ENCODE peak calls at places on chromosomes 6 and 20, in five cellular contexts. G is spleen; X is fibroblast of lung; J is CD8-positive, alpha-beta T cell; D is ovary. C is an unnamed sample. For H3K36me3, the result is how much of the 10 kb centered on the place peaks cover.

GRCh38 chr20:52494244-52494643 is 302.7 kb upstream of the ZFP64 start:
- DNase-seq in G (no peak), X (peak), J (peak), D (no peak), C (peak)

GRCh38 chr6:111813247-111814162 is 59.7 kb downstream of the FYN start:
- DNase-seq in G (no peak), X (peak), J (no peak), D (no peak), C (peak)

GRCh38 chr20:50153153-50153499 is 397 bp downstream of the PEDS1 start:
- DNase-seq in G (no peak), X (no peak), J (no peak), D (no peak), C (no peak)

GRCh38 chr6:124372076-124372475 is 568.4 kb downstream of the NKAIN2 start:
- DNase-seq in G (no peak), X (no peak), J (no peak), D (no peak), C (no peak)

GRCh38 chr20:61437280-61438206 is 185.5 kb downstream of the CDH4 start:
- DNase-seq in G (no peak), X (peak), J (no peak), D (no peak), C (no peak)

GRCh38 chr6:117326396-117326795 is 61.0 kb downstream of the VGLL2 start:
- DNase-seq in G (no peak), X (peak), J (no peak), D (no peak), C (no peak)

GRCh38 chr6:161435426-161436065 is 161.7 kb upstream of the AGPAT4 start:
- DNase-seq in G (peak), X (peak), J (no peak), D (no peak), C (no peak)

GRCh38 chr6:81682858-81683257 is 69.6 kb downstream of the TENT5A start:
- DNase-seq in G (no peak), X (no peak), J (no peak), D (no peak), C (no peak)

DNA sequence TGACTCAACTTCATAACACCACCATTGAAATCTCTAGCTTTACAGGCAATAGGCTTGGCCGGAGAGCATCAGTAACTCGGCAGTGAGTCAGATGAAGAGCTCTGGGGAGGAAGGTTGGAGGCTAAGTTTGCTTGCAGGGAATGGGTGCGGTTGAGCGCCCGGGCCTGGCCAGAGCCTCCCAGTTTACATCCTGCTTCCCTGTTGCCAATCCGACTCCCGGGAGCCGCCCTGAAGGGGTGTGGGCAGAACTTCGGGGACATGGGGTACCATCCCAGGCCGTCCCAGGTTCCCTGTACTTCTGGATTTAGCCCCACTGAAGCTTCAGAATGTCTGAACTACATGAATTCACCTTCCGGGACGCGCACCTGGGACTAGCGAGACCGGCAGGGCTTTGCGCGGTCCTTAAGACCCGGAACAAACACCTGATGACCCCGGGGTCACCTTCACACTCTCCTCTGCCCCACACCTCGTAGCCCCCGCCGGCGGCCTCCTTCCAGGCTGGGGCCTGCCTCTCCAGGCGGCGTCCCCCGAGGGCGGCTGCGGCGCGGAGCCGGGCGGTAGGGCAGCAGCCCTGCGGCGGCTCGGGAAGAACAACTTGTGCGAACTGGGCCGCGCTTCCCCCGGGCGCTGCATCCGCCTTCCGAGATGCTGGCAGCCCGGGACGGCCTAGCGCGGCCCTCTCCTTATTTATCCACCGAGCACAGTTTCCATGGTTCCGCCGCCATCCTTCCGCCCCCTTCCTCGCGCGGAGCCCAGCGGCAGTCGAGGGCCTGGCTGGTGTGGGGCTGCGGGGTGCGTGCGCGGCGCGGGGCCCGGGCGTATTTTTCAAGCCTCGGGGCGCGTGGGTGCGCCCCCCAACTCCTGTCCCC is 56.6 kb upstream of the RREB1 start:
- DNase-seq in G (peak), X (peak), J (no peak), D (peak), C (no peak)
- H3K4me3 ChIP-seq in G (peak), X (no peak), J (peak), D (peak), C (peak)

DNA sequence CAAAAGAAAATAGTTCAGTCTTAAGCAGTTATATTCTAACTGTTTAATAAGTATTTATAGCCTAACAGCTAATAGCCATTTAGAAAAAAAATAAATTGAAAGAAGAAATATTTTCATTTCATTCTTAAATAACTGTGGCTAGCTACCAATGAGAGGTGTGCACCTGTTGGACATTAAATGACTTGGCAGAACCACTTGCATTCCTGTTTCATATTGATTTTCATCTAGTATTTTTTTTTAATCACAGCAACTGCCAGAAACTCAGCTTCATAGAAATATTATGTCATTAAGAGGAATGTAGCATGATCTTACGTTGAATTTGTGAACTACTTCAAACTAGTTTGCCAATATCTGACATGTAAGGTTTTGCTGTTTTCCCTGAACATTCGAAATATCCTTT is 10.1 kb downstream of the NAA20 start:
- DNase-seq in G (no peak), X (no peak), J (no peak), D (no peak), C (no peak)
- H3K36me3 ChIP-seq in G (under half), X (under half), J (under half), D (under half), C (under half)

DNA sequence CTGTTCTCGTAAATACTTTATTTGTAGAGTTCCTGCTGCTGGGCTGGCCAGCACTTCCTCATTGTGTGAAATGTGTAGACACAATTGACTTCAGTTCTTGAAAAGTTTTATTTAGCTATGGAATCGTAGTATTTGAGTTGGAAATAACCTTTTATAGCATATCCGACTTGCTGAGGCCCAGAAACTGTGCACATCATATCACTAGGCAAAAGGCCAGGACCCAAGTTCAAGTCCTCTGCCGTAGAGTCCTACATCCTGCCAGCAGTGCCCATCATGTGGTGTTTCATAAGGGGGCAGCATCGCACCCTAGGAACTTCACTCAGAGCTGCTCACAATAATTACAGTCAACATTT is 207.7 kb upstream of the SNX9 start:
- DNase-seq in G (no peak), X (no peak), J (no peak), D (no peak), C (no peak)
- TF ChIP-seq CTCF in G (no peak), X (peak), J (no peak), D (no peak), C (no peak)

GRCh38 chr6:30207619-30208295 is 5.4 kb downstream of the TRIM26 start:
- DNase-seq in G (no peak), X (peak), J (no peak), D (no peak), C (no peak)
- H3K4me3 ChIP-seq in G (no peak), X (no peak), J (no peak), D (no peak), C (no peak)

GRCh38 chr20:37189617-37190016 is 10.3 kb upstream of the MROH8 start:
- DNase-seq in G (no peak), X (no peak), J (no peak), D (no peak), C (no peak)
- H3K36me3 ChIP-seq in G (under half), X (under half), J (under half), D (under half), C (under half)

C was measured in BJ.